ENCODE peak calls at places on chromosome 9, in nine cellular contexts. C, Y, U, W, Z, D, M, J and H are unnamed samples.

GRCh38 chr9:129027224-129027684 is 877 bp downstream of the SH3GLB2 start:
- DNase-seq in D (no peak), C (no peak), W (no peak), Z (no peak), Y (no peak), J (no peak), M (no peak), U (no peak), H (no peak)

GRCh38 chr9:110971234-110971633 is 67.0 kb downstream of the LPAR1 start:
- DNase-seq in M (no peak), U (no peak), W (no peak), Y (no peak), Z (no peak), C (no peak), D (no peak), J (no peak), H (no peak)

GRCh38 chr9:14082732-14083131 is 231.2 kb downstream of the NFIB start:
- DNase-seq in C (no peak), Y (no peak), M (no peak), D (no peak), Z (no peak), W (no peak), U (no peak), J (no peak), H (no peak)

GRCh38 chr9:88538311-88539085 is 3.5 kb downstream of the NXNL2 start:
- DNase-seq in C (no peak), W (no peak), Y (no peak), Z (no peak), D (no peak), M (no peak), J (no peak), U (no peak), H (no peak)

GRCh38 chr9:37187713-37188439 is 67.5 kb downstream of the ZCCHC7 start:
- DNase-seq in Y (no peak), Z (no peak), C (no peak), M (no peak), J (no peak), D (no peak), U (no peak), W (no peak), H (no peak)

GRCh38 chr9:86572904-86573303 is 218.7 kb upstream of the TUT7 start:
- DNase-seq in D (no peak), C (no peak), W (no peak), U (no peak), Y (no peak), J (no peak), M (no peak), Z (no peak), H (no peak)

GRCh38 chr9:20620658-20621552 is 1.4 kb downstream of the MLLT3 start:
- DNase-seq in M (no peak), W (peak; percentile 3), U (peak; percentile 38), J (peak; percentile 17), C (peak; percentile 53), D (peak; percentile 66), Z (peak; percentile 17), Y (peak; percentile 86), H (no peak)

GRCh38 chr9:70398145-70398556 is 16.3 kb downstream of the KLF9 start:
- DNase-seq in D (no peak), J (no peak), Y (no peak), C (no peak), W (no peak), Z (no peak), M (no peak), U (no peak), H (no peak)

GRCh38 chr9:19999491-20000057 is 210.7 kb upstream of the SLC24A2 start:
- DNase-seq in U (no peak), C (no peak), Z (no peak), M (peak; percentile 49), W (peak; percentile 93), Y (no peak), D (no peak), J (no peak), H (no peak)

GRCh38 chr9:132798817-132799790 is 79.0 kb downstream of the AK8 start:
- DNase-seq in U (peak; percentile 12), D (no peak), C (no peak), W (peak; percentile 19), Z (no peak), J (no peak), M (no peak), Y (no peak), H (no peak)

GRCh38 chr9:13607746-13608445 is 328.4 kb upstream of the MPDZ start:
- DNase-seq in J (no peak), C (no peak), Z (no peak), D (no peak), W (no peak), U (peak; percentile 37), M (no peak), Y (no peak), H (no peak)

GRCh38 chr9:81389569-81389993 is 299.8 kb downstream of the TLE1 start:
- DNase-seq in J (no peak), D (no peak), U (no peak), W (peak; percentile 95), C (no peak), Y (no peak), M (peak; percentile 22), Z (no peak), H (peak; percentile 8)

GRCh38 chr9:90966475-90967150 is 165.0 kb downstream of the SYK start:
- DNase-seq in J (no peak), U (no peak), M (no peak), C (no peak), Y (no peak), W (peak; percentile 42), Z (no peak), D (no peak), H (no peak)

GRCh38 chr9:92275541-92275940 is 18.0 kb downstream of the IARS1 start:
- DNase-seq in Y (no peak), C (no peak), W (peak; percentile 5), D (no peak), Z (no peak), J (no peak), M (no peak), U (no peak), H (no peak)

GRCh38 chr9:98775831-98776441 is 20.4 kb downstream of the ANKS6 start:
- DNase-seq in M (peak; percentile 60), U (peak; percentile 81), Z (no peak), D (peak; percentile 28), Y (no peak), C (no peak), J (no peak), W (peak; percentile 64), H (no peak)

GRCh38 chr9:91060520-91061343 is 259.1 kb downstream of the SYK start:
- DNase-seq in C (no peak), M (no peak), W (peak; percentile 94), Z (no peak), D (no peak), J (peak; percentile 70), Y (no peak), U (no peak), H (no peak)

GRCh38 chr9:94280409-94280989 is 21.4 kb downstream of the ZNF169 start:
- DNase-seq in W (no peak), C (no peak), Y (no peak), M (no peak), U (no peak), D (no peak), J (no peak), Z (no peak), H (no peak)
- H3K4me3 ChIP-seq in W (no peak overlapping the region), C (no peak overlapping the region), Y (no peak overlapping the region), M (no peak overlapping the region), U (no peak overlapping the region), D (no peak overlapping the region), J (no peak overlapping the region), Z (no peak overlapping the region), H (no peak overlapping the region)

DNA sequence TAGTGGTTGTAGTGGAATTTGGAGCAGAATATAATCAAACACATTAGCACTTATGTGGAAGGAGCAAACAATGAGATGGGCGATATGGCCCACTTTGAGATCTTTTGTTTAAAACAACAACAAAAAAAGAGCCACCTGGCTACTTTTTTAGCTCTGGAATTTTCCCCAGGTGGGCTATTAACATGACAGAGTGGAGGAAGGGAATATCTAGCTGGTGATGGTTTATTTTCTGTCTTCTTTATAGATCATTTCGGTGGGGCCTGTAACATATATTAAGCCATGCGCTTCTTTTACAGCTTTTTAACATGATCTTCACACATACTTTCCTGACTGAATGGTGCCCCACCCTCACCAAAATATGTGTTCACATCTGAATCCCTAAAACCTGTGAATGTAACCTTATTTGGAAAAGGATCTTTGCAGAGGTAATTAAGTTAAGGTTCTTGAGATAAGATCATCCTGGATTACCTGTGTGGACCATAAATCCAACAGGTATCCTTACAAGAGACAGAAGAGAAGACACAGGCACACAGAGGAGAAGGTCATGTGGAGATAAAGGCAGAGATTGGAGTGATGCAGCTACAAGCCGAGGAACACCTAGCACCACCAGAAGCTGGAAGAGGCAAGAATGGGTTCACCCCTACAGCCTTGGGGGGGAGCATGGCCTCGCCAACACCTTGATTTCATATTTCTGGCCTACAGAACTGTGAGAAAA is 16.6 kb upstream of the ENTREP1 start:
- DNase-seq in U (no peak), M (no peak), Z (no peak), D (no peak), Y (no peak), W (no peak), J (no peak), C (no peak), H (no peak)
- H3K27ac ChIP-seq in U (peak overlapping the region; percentile 99), M (no peak overlapping the region), Z (no peak overlapping the region), D (no peak overlapping the region), Y (no peak overlapping the region), W (no peak overlapping the region), J (no peak overlapping the region), C (peak overlapping the region; percentile 50), H (no peak overlapping the region)

DNA sequence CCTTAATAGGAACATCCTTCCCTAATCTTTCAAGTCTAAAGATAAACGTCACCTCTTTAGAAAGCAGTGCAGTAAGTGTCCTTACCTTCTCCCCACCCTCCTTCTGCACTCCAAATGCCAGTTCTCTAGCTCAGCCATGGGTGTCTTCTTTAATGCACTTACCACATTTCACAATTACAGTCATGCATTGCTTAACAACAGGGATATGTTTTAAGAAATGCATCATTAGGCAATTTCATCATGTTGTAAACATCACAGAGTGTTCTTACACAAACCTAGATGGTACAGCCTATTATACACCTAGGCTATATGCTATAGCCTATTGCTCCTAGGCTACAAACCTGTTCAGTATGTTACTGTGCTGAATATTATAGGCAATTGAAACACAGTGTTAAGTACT is 91.2 kb downstream of the RFX3 start:
- DNase-seq in W (no peak), D (no peak), C (no peak), J (peak; percentile 19), Z (no peak), Y (no peak), U (no peak), M (no peak), H (no peak)
- H3K4me3 ChIP-seq in W (no peak overlapping the region), D (no peak overlapping the region), C (no peak overlapping the region), J (no peak overlapping the region), Z (no peak overlapping the region), Y (no peak overlapping the region), U (no peak overlapping the region), M (no peak overlapping the region), H (no peak overlapping the region)

DNA sequence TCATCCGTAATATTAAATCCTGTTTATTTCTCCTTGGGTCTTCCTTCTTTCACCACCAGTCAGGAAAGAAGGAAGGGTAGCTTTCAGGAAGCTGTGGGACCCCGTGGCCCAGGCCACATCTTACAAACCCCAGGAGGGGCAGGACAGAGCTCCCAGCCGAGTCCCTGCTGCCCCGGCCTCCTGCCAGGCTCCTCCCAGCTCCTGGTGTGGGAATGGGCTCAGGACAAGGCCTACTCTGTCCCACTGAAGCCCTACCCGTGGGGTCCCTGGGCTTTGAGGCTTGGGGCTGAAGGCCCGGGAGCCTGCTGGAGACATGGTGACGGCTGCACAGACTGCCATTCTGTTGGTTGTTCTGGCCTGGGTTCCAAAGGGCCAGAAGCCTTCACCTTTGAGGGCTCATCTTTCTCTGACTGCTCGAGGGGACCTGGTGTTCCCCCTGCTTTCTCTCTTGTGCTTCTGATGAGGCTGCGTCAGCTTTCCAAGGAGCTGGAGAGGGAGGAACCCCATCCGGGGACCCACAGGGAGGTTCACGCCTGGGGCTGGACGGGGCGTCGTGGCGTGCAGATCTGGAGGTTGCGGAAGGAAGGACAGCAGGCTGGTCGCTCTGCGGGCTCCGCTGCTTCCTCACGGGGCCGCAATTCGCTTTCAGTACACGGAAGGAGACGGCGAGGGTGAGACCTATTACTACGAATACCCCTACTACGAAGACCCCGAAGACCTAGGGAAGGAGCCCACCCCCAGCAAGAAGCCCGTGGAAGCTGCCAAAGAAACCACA is 86.6 kb downstream of the COL5A1 start:
- DNase-seq in W (no peak), D (no peak), U (no peak), Z (no peak), Y (no peak), M (no peak), C (no peak), J (no peak), H (no peak)
- H3K27ac ChIP-seq in W (no peak overlapping the region), D (no peak overlapping the region), U (no peak overlapping the region), Z (no peak overlapping the region), Y (no peak overlapping the region), M (no peak overlapping the region), C (no peak overlapping the region), J (no peak overlapping the region), H (no peak overlapping the region)